ENCODE peak calls at places on chromosomes 4 and X, in ten cellular contexts. W is skeletal muscle cell; D is lower lobe of right lung; K is NCI-H1694; I is AG08396; H is renal cortical epithelial cell; U is H7; M is HFF-Myc; G is stimulated activated CD4-positive, alpha-beta T cell treated with anti-CD3 and anti-CD28 coated beads, Interleukin-15, amount 100 ng/mL, for 24 hours; L is CD8-positive, alpha-beta T cell. Q is an unnamed sample.
A peak's percentile ranks its signal among the peaks of the same experiment; 100 is the strongest.

GRCh38 chr4:159159611-159160010 is 56.7 kb downstream of the RAPGEF2 start:
- DNase-seq in H (no peak), W (no peak), K (no peak), I (no peak), L (no peak), M (no peak), D (no peak), U (no peak), G (no peak), Q (no peak)

GRCh38 chrX:47662144-47662657 is 3.2 kb upstream of the UXT start:
- DNase-seq in M (peak; percentile 51), H (peak; percentile 90), L (no peak), I (peak; percentile 40), W (peak; percentile 90), K (no peak), D (no peak), G (peak; percentile 73), U (no peak), Q (peak; percentile 97)

GRCh38 chr4:25930722-25931354 is 16.8 kb downstream of the SMIM20 start:
- DNase-seq in U (no peak), I (no peak), H (no peak), L (no peak), G (no peak), D (no peak), K (no peak), M (no peak), W (no peak), Q (no peak)

GRCh38 chrX:13876652-13877051 is 59.8 kb upstream of the GPM6B start:
- DNase-seq in K (no peak), H (no peak), D (no peak), G (no peak), U (no peak), I (peak; percentile 21), W (no peak), L (no peak), M (peak; percentile 21), Q (peak; percentile 37)

GRCh38 chr4:185914583-185915199 is 102.7 kb upstream of the SORBS2 start:
- DNase-seq in L (no peak), G (no peak), I (peak; percentile 59), H (no peak), D (no peak), M (no peak), K (no peak), W (no peak), U (no peak), Q (peak; percentile 72)

GRCh38 chrX:139156356-139156755 is 374.2 kb upstream of the F9 start:
- DNase-seq in H (peak; percentile 81), I (no peak), L (no peak), D (no peak), M (no peak), W (no peak), U (no peak), K (no peak), G (no peak), Q (no peak)

GRCh38 chrX:8504451-8504850 is 39.8 kb downstream of the VCX3B start:
- DNase-seq in L (no peak), W (peak; percentile 25), G (no peak), U (no peak), H (peak; percentile 30), I (no peak), D (no peak), M (no peak), K (no peak), Q (no peak)

GRCh38 chr4:32025840-32026459 is 1305.8 kb downstream of the PCDH7 start:
- DNase-seq in M (no peak), W (peak; percentile 31), I (no peak), G (no peak), K (no peak), U (no peak), D (no peak), H (peak; percentile 100), L (no peak), Q (peak; percentile 46)

GRCh38 chr4:73599182-73599581 is 21.1 kb downstream of the RASSF6 start:
- DNase-seq in I (peak; percentile 33), D (no peak), U (peak; percentile 38), H (peak; percentile 88), L (no peak), W (peak; percentile 75), M (peak; percentile 60), G (no peak), K (peak; percentile 39), Q (peak; percentile 52)